ENCODE peak calls at places on chromosomes 4 and X, in ten cellular contexts. One of them, this sample, is unnamed.

GRCh38 chrX:68832101-68832416 is 3.2 kb downstream of the EFNB1 start:
- DNase-seq in bronchial epithelial cell: peak; percentile 47
- DNase-seq in activated gamma-delta T cell treated with Interleukin-2 at 50 U/mL for 16 hours: no peak
- DNase-seq in T-helper 9 cell: no peak
- DNase-seq in NCI-H1092: no peak
- DNase-seq in mesendoderm: peak; percentile 58
- DNase-seq in EL: peak; percentile 68
- DNase-seq in activated T-helper 1 cell treated with anti-CD3 and anti-CD28 coated beads, Interleukin-2, amount 50 U/mL, for 16 hours: no peak
- DNase-seq in GM13977: peak; percentile 72
- DNase-seq in A172: no peak
- DNase-seq in this sample: no peak

GRCh38 chrX:44162964-44163475 is 180.5 kb downstream of the EFHC2 start:
- DNase-seq in bronchial epithelial cell: no peak
- DNase-seq in activated gamma-delta T cell treated with Interleukin-2 at 50 U/mL for 16 hours: no peak
- DNase-seq in T-helper 9 cell: no peak
- DNase-seq in NCI-H1092: no peak
- DNase-seq in mesendoderm: no peak
- DNase-seq in EL: no peak
- DNase-seq in activated T-helper 1 cell treated with anti-CD3 and anti-CD28 coated beads, Interleukin-2, amount 50 U/mL, for 16 hours: no peak
- DNase-seq in GM13977: no peak
- DNase-seq in A172: no peak
- DNase-seq in this sample: no peak

GRCh38 chr4:137545461-137545861 is 13.2 kb upstream of the PCDH18 start:
- DNase-seq in bronchial epithelial cell: no peak
- DNase-seq in activated gamma-delta T cell treated with Interleukin-2 at 50 U/mL for 16 hours: no peak
- DNase-seq in T-helper 9 cell: no peak
- DNase-seq in NCI-H1092: no peak
- DNase-seq in mesendoderm: peak; percentile 77
- DNase-seq in EL: peak; percentile 41
- DNase-seq in activated T-helper 1 cell treated with anti-CD3 and anti-CD28 coated beads, Interleukin-2, amount 50 U/mL, for 16 hours: no peak
- DNase-seq in GM13977: no peak
- DNase-seq in A172: peak; percentile 90
- DNase-seq in this sample: no peak

GRCh38 chrX:149993989-149994388 is 55.7 kb upstream of the EOLA2 start:
- DNase-seq in bronchial epithelial cell: no peak
- DNase-seq in activated gamma-delta T cell treated with Interleukin-2 at 50 U/mL for 16 hours: no peak
- DNase-seq in T-helper 9 cell: no peak
- DNase-seq in NCI-H1092: no peak
- DNase-seq in mesendoderm: no peak
- DNase-seq in EL: no peak
- DNase-seq in activated T-helper 1 cell treated with anti-CD3 and anti-CD28 coated beads, Interleukin-2, amount 50 U/mL, for 16 hours: no peak
- DNase-seq in GM13977: no peak
- DNase-seq in A172: no peak
- DNase-seq in this sample: no peak

GRCh38 chr4:138727704-138728103 is 287.9 kb upstream of the NOCT start:
- DNase-seq in bronchial epithelial cell: no peak
- DNase-seq in activated gamma-delta T cell treated with Interleukin-2 at 50 U/mL for 16 hours: no peak
- DNase-seq in T-helper 9 cell: no peak
- DNase-seq in NCI-H1092: no peak
- DNase-seq in mesendoderm: no peak
- DNase-seq in EL: no peak
- DNase-seq in activated T-helper 1 cell treated with anti-CD3 and anti-CD28 coated beads, Interleukin-2, amount 50 U/mL, for 16 hours: no peak
- DNase-seq in GM13977: no peak
- DNase-seq in A172: no peak
- DNase-seq in this sample: no peak

GRCh38 chr4:183391204-183391603 is 53.2 kb upstream of the CDKN2AIP start:
- DNase-seq in bronchial epithelial cell: no peak
- DNase-seq in activated gamma-delta T cell treated with Interleukin-2 at 50 U/mL for 16 hours: no peak
- DNase-seq in T-helper 9 cell: no peak
- DNase-seq in NCI-H1092: no peak
- DNase-seq in mesendoderm: peak; percentile 91
- DNase-seq in EL: no peak
- DNase-seq in activated T-helper 1 cell treated with anti-CD3 and anti-CD28 coated beads, Interleukin-2, amount 50 U/mL, for 16 hours: no peak
- DNase-seq in GM13977: no peak
- DNase-seq in A172: no peak
- DNase-seq in this sample: no peak

GRCh38 chr4:184039963-184040383 is 134.9 kb downstream of the STOX2 start:
- DNase-seq in bronchial epithelial cell: no peak
- DNase-seq in activated gamma-delta T cell treated with Interleukin-2 at 50 U/mL for 16 hours: no peak
- DNase-seq in T-helper 9 cell: no peak
- DNase-seq in NCI-H1092: no peak
- DNase-seq in mesendoderm: peak; percentile 65
- DNase-seq in EL: peak; percentile 6
- DNase-seq in activated T-helper 1 cell treated with anti-CD3 and anti-CD28 coated beads, Interleukin-2, amount 50 U/mL, for 16 hours: no peak
- DNase-seq in GM13977: peak; percentile 21
- DNase-seq in A172: no peak
- DNase-seq in this sample: no peak

GRCh38 chr4:87541956-87542709 is 13.0 kb upstream of the SPARCL1 start:
- DNase-seq in bronchial epithelial cell: no peak
- DNase-seq in activated gamma-delta T cell treated with Interleukin-2 at 50 U/mL for 16 hours: no peak
- DNase-seq in T-helper 9 cell: no peak
- DNase-seq in NCI-H1092: no peak
- DNase-seq in mesendoderm: no peak
- DNase-seq in EL: no peak
- DNase-seq in activated T-helper 1 cell treated with anti-CD3 and anti-CD28 coated beads, Interleukin-2, amount 50 U/mL, for 16 hours: no peak
- DNase-seq in GM13977: no peak
- DNase-seq in A172: no peak
- DNase-seq in this sample: no peak

GRCh38 chrX:53279296-53280237 is 1.8 kb downstream of the IQSEC2 start:
- DNase-seq in bronchial epithelial cell: no peak
- DNase-seq in activated gamma-delta T cell treated with Interleukin-2 at 50 U/mL for 16 hours: no peak
- DNase-seq in T-helper 9 cell: no peak
- DNase-seq in NCI-H1092: no peak
- DNase-seq in mesendoderm: peak; percentile 59
- DNase-seq in EL: no peak
- DNase-seq in activated T-helper 1 cell treated with anti-CD3 and anti-CD28 coated beads, Interleukin-2, amount 50 U/mL, for 16 hours: no peak
- DNase-seq in GM13977: no peak
- DNase-seq in A172: no peak
- DNase-seq in this sample: no peak

GRCh38 chr4:33780952-33781655 is 2463.2 kb downstream of the ARAP2 start:
- DNase-seq in bronchial epithelial cell: peak; percentile 26
- DNase-seq in activated gamma-delta T cell treated with Interleukin-2 at 50 U/mL for 16 hours: no peak
- DNase-seq in T-helper 9 cell: no peak
- DNase-seq in NCI-H1092: no peak
- DNase-seq in mesendoderm: no peak
- DNase-seq in EL: peak; percentile 79
- DNase-seq in activated T-helper 1 cell treated with anti-CD3 and anti-CD28 coated beads, Interleukin-2, amount 50 U/mL, for 16 hours: no peak
- DNase-seq in GM13977: no peak
- DNase-seq in A172: peak; percentile 80
- DNase-seq in this sample: peak; percentile 66

GRCh38 chrX:119516157-119516702 is 48.0 kb downstream of the SLC25A5 start:
- DNase-seq in bronchial epithelial cell: peak; percentile 44
- DNase-seq in activated gamma-delta T cell treated with Interleukin-2 at 50 U/mL for 16 hours: peak; percentile 27
- DNase-seq in T-helper 9 cell: no peak
- DNase-seq in NCI-H1092: peak; percentile 49
- DNase-seq in mesendoderm: peak; percentile 80
- DNase-seq in EL: peak; percentile 58
- DNase-seq in activated T-helper 1 cell treated with anti-CD3 and anti-CD28 coated beads, Interleukin-2, amount 50 U/mL, for 16 hours: no peak
- DNase-seq in GM13977: peak; percentile 84
- DNase-seq in A172: peak; percentile 25
- DNase-seq in this sample: peak; percentile 55

GRCh38 chrX:71111141-71111843 is at the start of gene IL2RG:
- DNase-seq in bronchial epithelial cell: peak; percentile 18
- DNase-seq in activated gamma-delta T cell treated with Interleukin-2 at 50 U/mL for 16 hours: peak; percentile 75
- DNase-seq in T-helper 9 cell: peak; percentile 72
- DNase-seq in NCI-H1092: no peak
- DNase-seq in mesendoderm: no peak
- DNase-seq in EL: no peak
- DNase-seq in activated T-helper 1 cell treated with anti-CD3 and anti-CD28 coated beads, Interleukin-2, amount 50 U/mL, for 16 hours: peak; percentile 72
- DNase-seq in GM13977: peak; percentile 74
- DNase-seq in A172: no peak
- DNase-seq in this sample: no peak

This sample was measured in ACHN.